ENCODE peak calls at places on chromosomes 4 and X, in seven cellular contexts. F is GM10248; O is T1000; G is GM19239; W is Right ventricle myocardium superior; T is stimulated activated CD8-positive, alpha-beta memory T cell treated with anti-CD3 and anti-CD28 coated beads, Interleukin-4, amount 100 ng/mL, for 4 hours; R is sciatic nerve. D is an unnamed sample.

GRCh38 chrX:85109235-85109634 is 105.6 kb downstream of the APOOL start:
- DNase-seq in F (peak; percentile 16), W (no peak), O (no peak), T (no peak), R (no peak), G (no peak), D (no peak)

GRCh38 chrX:52839137-52839536 is 28.1 kb downstream of the XAGE5 start:
- DNase-seq in F (no peak), R (no peak), G (no peak), W (no peak), T (no peak), O (no peak), D (no peak)

GRCh38 chr4:147863808-147864472 is 132.1 kb downstream of the ARHGAP10 start:
- DNase-seq in O (no peak), G (no peak), F (no peak), R (no peak), T (no peak), W (peak; percentile 55), D (no peak)

GRCh38 chr4:142297313-142297712 is 548.8 kb downstream of the INPP4B start:
- DNase-seq in O (no peak), W (no peak), G (no peak), R (no peak), T (no peak), F (no peak), D (no peak)

GRCh38 chr4:59127748-59128147 is 2017.6 kb upstream of the IGFBP7 start:
- DNase-seq in F (no peak), T (no peak), G (no peak), R (no peak), W (no peak), O (no peak), D (no peak)

GRCh38 chr4:8239661-8240060 is 29.9 kb upstream of the HTRA3 start:
- DNase-seq in F (no peak), R (no peak), O (no peak), T (no peak), W (no peak), G (no peak), D (no peak)

GRCh38 chr4:54784188-54784671 is 126.5 kb downstream of the KIT start:
- DNase-seq in W (peak; percentile 90), T (no peak), G (no peak), O (no peak), F (no peak), R (peak; percentile 84), D (peak; percentile 91)

GRCh38 chr4:155599102-155599501 is 67.5 kb upstream of the GUCY1A1 start:
- DNase-seq in F (no peak), O (no peak), G (no peak), T (no peak), R (no peak), W (no peak), D (no peak)

GRCh38 chrX:11890843-11891514 is 132.9 kb downstream of the MSL3 start:
- DNase-seq in W (peak; percentile 64), F (no peak), R (no peak), O (no peak), T (no peak), G (no peak), D (no peak)

GRCh38 chrX:20711366-20711765 is 444.7 kb upstream of the RPS6KA3 start:
- DNase-seq in O (no peak), R (no peak), G (no peak), T (no peak), F (no peak), W (no peak), D (no peak)

GRCh38 chr4:63764400-63764799 is 644.9 kb downstream of the TECRL start:
- DNase-seq in G (no peak), O (no peak), F (no peak), W (no peak), T (no peak), R (no peak), D (no peak)

GRCh38 chrX:2664497-2664896 is 26.6 kb upstream of the CD99 start:
- DNase-seq in W (peak; percentile 53), O (no peak), R (no peak), G (no peak), F (no peak), T (no peak), D (peak; percentile 47)

GRCh38 chrX:123833387-123833786 is 26.5 kb upstream of the XIAP start:
- DNase-seq in G (peak; percentile 40), O (peak; percentile 2), T (peak; percentile 27), F (peak; percentile 65), W (no peak), R (no peak), D (no peak)

GRCh38 chr4:162761965-162762364 is 404.7 kb downstream of the NAF1 start:
- DNase-seq in F (no peak), R (no peak), G (no peak), T (no peak), W (no peak), O (no peak), D (no peak)

GRCh38 chr4:98673282-98673644 is 14.9 kb upstream of the TSPAN5 start:
- DNase-seq in T (no peak), F (peak; percentile 18), W (no peak), O (no peak), G (no peak), R (no peak), D (no peak)

GRCh38 chr4:336099-336892 is 1.3 kb upstream of the ZNF141 start:
- DNase-seq in T (no peak), R (peak; percentile 65), O (no peak), G (no peak), W (peak; percentile 71), F (peak; percentile 38), D (peak; percentile 59)

D was measured in aorta.